ENCODE peak calls at places on chromosomes 4 and X, in seven cellular contexts. W is uterus, Z is H1, M is HepG2, T is tibial nerve, O is ovary, B is IMR-90. Y is an unnamed sample.

GRCh38 chr4:169314906-169315305 is 44.1 kb upstream of the SH3RF1 start:
- DNase-seq in W (peak), Z (no peak), M (peak), T (peak), O (peak), B (peak), Y (no peak)

GRCh38 chrX:44415639-44416386 is 72.3 kb upstream of the EFHC2 start:
- DNase-seq in W (no peak), Z (no peak), M (no peak), T (no peak), O (no peak), B (no peak), Y (no peak)

GRCh38 chr4:8019396-8020365 is 80.0 kb upstream of the AFAP1 start:
- DNase-seq in W (no peak), Z (no peak), M (no peak), T (no peak), O (no peak), B (no peak), Y (no peak)

GRCh38 chrX:40366661-40367060 is 214.1 kb upstream of the ATP6AP2 start:
- DNase-seq in W (no peak), Z (peak), M (no peak), T (no peak), O (no peak), B (no peak), Y (no peak)

GRCh38 chr4:156803056-156803455 is 168.5 kb downstream of the PDGFC start:
- DNase-seq in W (no peak), Z (no peak), M (no peak), T (no peak), O (no peak), B (peak), Y (no peak)

GRCh38 chr4:116512552-116512951 is 572.8 kb downstream of the TRAM1L1 start:
- DNase-seq in W (no peak), Z (no peak), M (no peak), T (no peak), O (no peak), B (no peak), Y (no peak)

GRCh38 chr4:38489924-38490639 is 173.9 kb upstream of the KLF3 start:
- DNase-seq in W (no peak), Z (no peak), M (peak), T (no peak), O (no peak), B (peak), Y (no peak)

GRCh38 chr4:1544861-1545275 is 138.6 kb upstream of the NKX1-1 start:
- DNase-seq in W (no peak), Z (no peak), M (no peak), T (no peak), O (no peak), B (no peak), Y (no peak)

GRCh38 chrX:51893931-51894696 is 691 bp downstream of the MAGED1 start:
- DNase-seq in W (peak), Z (no peak), M (no peak), T (no peak), O (peak), B (peak), Y (no peak)

GRCh38 chrX:40736170-40736505 is 796 bp upstream of the MED14 start:
- DNase-seq in W (no peak), Z (no peak), M (peak), T (no peak), O (no peak), B (no peak), Y (no peak)

GRCh38 chr4:123826896-123827295 is 430.3 kb downstream of the SPRY1 start:
- DNase-seq in W (no peak), Z (no peak), M (no peak), T (no peak), O (no peak), B (peak), Y (no peak)

GRCh38 chr4:126976850-126977249 is 655.9 kb upstream of the INTU start:
- DNase-seq in W (no peak), Z (no peak), M (no peak), T (no peak), O (no peak), B (no peak), Y (no peak)

GRCh38 chrX:47751670-47752069 is 85.0 kb upstream of the ZNF81 start:
- DNase-seq in W (no peak), Z (no peak), M (no peak), T (no peak), O (no peak), B (no peak), Y (no peak)

GRCh38 chr4:41172772-41173171 is 41.6 kb downstream of the APBB2 start:
- DNase-seq in W (no peak), Z (no peak), M (no peak), T (no peak), O (no peak), B (no peak), Y (no peak)

GRCh38 chr4:121764702-121765367 is at the start of gene SMIM43:
- DNase-seq in W (no peak), Z (no peak), M (no peak), T (no peak), O (no peak), B (no peak), Y (no peak)

GRCh38 chr4:39975488-39976089 is 2.1 kb downstream of the PDS5A start:
- DNase-seq in W (no peak), Z (no peak), M (no peak), T (no peak), O (no peak), B (peak), Y (no peak)

GRCh38 chr4:57329279-57329678 is 219.1 kb upstream of the IGFBP7 start:
- DNase-seq in W (no peak), Z (no peak), M (no peak), T (no peak), O (no peak), B (no peak), Y (no peak)

GRCh38 chr4:167100120-167100519 is 134.2 kb downstream of the SPOCK3 start:
- DNase-seq in W (no peak), Z (no peak), M (peak), T (no peak), O (no peak), B (no peak), Y (no peak)

GRCh38 chrX:43676960-43677582 is 21.0 kb downstream of the MAOA start:
- DNase-seq in W (no peak), Z (no peak), M (peak), T (no peak), O (no peak), B (no peak), Y (no peak)

GRCh38 chrX:21940356-21940829 is at the start of gene SMS:
- DNase-seq in W (peak), Z (peak), M (peak), T (peak), O (peak), B (peak), Y (peak)
- TF ChIP-seq POLR2A in W (peak), Z (peak), M (peak), T (peak), O (peak), B (peak), Y (peak)

GRCh38 chrX:48938721-48939416 is 18.5 kb downstream of the OTUD5 start:
- DNase-seq in W (no peak), Z (no peak), M (no peak), T (no peak), O (no peak), B (no peak), Y (no peak)

GRCh38 chrX:48934581-48935331 is 15.9 kb upstream of the PIM2 start:
- DNase-seq in W (no peak), Z (no peak), M (no peak), T (no peak), O (no peak), B (no peak), Y (no peak)

GRCh38 chrX:48939417-48940228 is 17.8 kb downstream of the OTUD5 start:
- DNase-seq in W (no peak), Z (no peak), M (no peak), T (no peak), O (no peak), B (no peak), Y (no peak)

GRCh38 chrX:48936429-48937064 is 17.7 kb upstream of the PIM2 start:
- DNase-seq in W (no peak), Z (no peak), M (no peak), T (no peak), O (no peak), B (no peak), Y (no peak)

DNA sequence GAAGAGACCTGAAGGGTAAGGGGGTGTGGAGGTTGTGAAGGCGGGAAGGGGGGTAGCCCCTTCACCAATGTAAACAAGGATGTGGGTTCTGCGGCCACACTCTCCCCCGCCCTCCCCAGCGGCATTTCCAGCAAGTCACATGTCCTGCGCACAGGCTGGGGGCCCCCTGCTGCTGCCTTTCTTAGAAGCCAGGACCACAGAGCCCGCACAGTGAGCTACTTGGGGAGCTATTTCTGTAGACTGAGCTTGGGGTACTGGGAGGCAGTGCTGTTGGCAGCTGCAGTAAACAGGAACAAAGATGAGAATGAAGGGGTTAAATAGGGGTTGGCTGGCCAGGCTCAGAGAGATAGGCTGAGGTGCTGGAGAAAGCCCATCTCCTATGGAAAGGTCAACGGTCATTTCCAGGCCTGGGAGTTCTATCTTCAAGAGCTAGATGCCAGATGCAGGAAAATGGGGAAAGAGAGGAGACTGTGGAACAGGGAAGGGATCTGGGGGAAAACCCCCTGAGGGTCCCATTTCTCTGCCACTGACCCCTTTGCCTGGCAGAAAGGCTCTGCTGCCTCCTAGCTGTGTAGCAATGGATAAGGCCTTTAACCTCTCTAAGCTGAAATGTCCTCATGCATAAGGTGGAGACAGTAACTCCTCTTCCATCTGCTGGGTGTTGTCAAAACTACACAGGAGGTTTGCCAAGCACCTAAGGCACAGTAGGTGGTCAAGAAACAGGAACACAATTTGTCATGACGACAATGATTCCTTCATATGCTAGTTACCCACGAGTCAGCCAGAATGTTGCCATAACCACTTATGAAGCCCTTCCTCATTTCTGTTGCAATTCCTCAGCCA is 18.5 kb upstream of the PIM2 start:
- DNase-seq in W (no peak), Z (no peak), M (no peak), T (no peak), O (no peak), B (no peak), Y (no peak)
- H3K4me3 ChIP-seq in W (no peak), Z (peak), M (no peak), T (no peak), O (no peak), B (no peak), Y (no peak)

GRCh38 chr4:186946682-186947294 is 223.1 kb upstream of the FAT1 start:
- DNase-seq in W (no peak), Z (peak), M (peak), T (no peak), O (no peak), B (peak), Y (no peak)
- TF ChIP-seq POLR2A in W (no peak), Z (no peak), M (no peak), T (no peak), O (no peak), B (no peak), Y (no peak)

GRCh38 chr4:162782096-162782777 is 384.5 kb downstream of the NAF1 start:
- DNase-seq in W (no peak), Z (no peak), M (no peak), T (no peak), O (no peak), B (no peak), Y (no peak)
- H3K4me3 ChIP-seq in W (no peak), Z (no peak), M (no peak), T (no peak), O (no peak), B (no peak), Y (no peak)

Y was measured in vagina.